ENCODE peak calls at places on chromosomes 5 and 9, in five cellular contexts. I, R, E, Q and G are unnamed samples.
A peak's percentile ranks its signal among the peaks of the same experiment; 100 is the strongest.

GRCh38 chr5:135645336-135645735 is 66.5 kb upstream of the CXCL14 start:
- DNase-seq in Q (no peak), I (no peak), E (no peak), R (no peak), G (no peak)

GRCh38 chr9:69719368-69719767 is 40.4 kb downstream of the PTAR1 start:
- DNase-seq in R (no peak), E (no peak), Q (peak; percentile 50), I (no peak), G (no peak)

GRCh38 chr5:179407191-179408175 is 62.2 kb upstream of the ADAMTS2 start:
- DNase-seq in R (peak; percentile 27), Q (peak; percentile 29), E (no peak), I (no peak), G (no peak)

GRCh38 chr9:122923947-122924346 is 7.4 kb downstream of the ZBTB26 start:
- DNase-seq in E (no peak), Q (no peak), I (no peak), R (no peak), G (no peak)

GRCh38 chr9:18994263-18994916 is 38.6 kb downstream of the SAXO1 start:
- DNase-seq in I (no peak), Q (no peak), R (no peak), E (no peak), G (no peak)

GRCh38 chr5:53262348-53262970 is 152.9 kb upstream of the MOCS2 start:
- DNase-seq in I (no peak), R (no peak), Q (peak; percentile 56), E (no peak), G (no peak)

GRCh38 chr5:677131-678101 is 15.7 kb downstream of the TPPP start:
- DNase-seq in R (no peak), E (no peak), Q (no peak), I (no peak), G (peak; percentile 30)

GRCh38 chr5:6431214-6432195 is 17.2 kb upstream of the UBE2QL1 start:
- DNase-seq in R (no peak), I (no peak), Q (no peak), E (no peak), G (no peak)

GRCh38 chr5:143064207-143064606 is 294.0 kb downstream of the ARHGAP26 start:
- DNase-seq in R (no peak), I (no peak), Q (peak; percentile 54), E (no peak), G (no peak)

GRCh38 chr5:175590471-175590881 is 67.4 kb upstream of the HRH2 start:
- DNase-seq in Q (peak; percentile 92), I (no peak), R (no peak), E (peak; percentile 4), G (no peak)

GRCh38 chr9:15306757-15307522 is at the start of gene TTC39B:
- DNase-seq in Q (peak; percentile 93), E (peak; percentile 95), R (peak; percentile 98), I (peak; percentile 90), G (peak; percentile 97)

GRCh38 chr9:68522126-68522525 is 18.6 kb downstream of the TMEM252 start:
- DNase-seq in E (no peak), I (no peak), R (no peak), Q (no peak), G (no peak)

GRCh38 chr5:76696254-76696653 is 19.7 kb upstream of the F2R start:
- DNase-seq in E (no peak), Q (peak; percentile 43), I (no peak), R (no peak), G (no peak)

GRCh38 chr9:134163374-134164196 is 779 bp downstream of the RNU6ATAC start:
- DNase-seq in I (peak; percentile 36), R (peak; percentile 72), E (peak; percentile 86), Q (no peak), G (peak; percentile 56)

GRCh38 chr5:65030056-65030455 is 261.3 kb downstream of the CWC27 start:
- DNase-seq in Q (no peak), R (no peak), I (no peak), E (peak; percentile 32), G (no peak)

GRCh38 chr5:81393430-81393782 is 528 bp downstream of the ACOT12 start:
- DNase-seq in I (no peak), R (no peak), Q (no peak), E (no peak), G (no peak)

GRCh38 chr9:90967171-90967570 is 165.6 kb downstream of the SYK start:
- DNase-seq in I (no peak), E (no peak), R (no peak), Q (no peak), G (no peak)

GRCh38 chr5:43305948-43306563 is 7.2 kb downstream of the HMGCS1 start:
- DNase-seq in R (no peak), E (peak; percentile 19), Q (peak; percentile 75), I (no peak), G (no peak)

GRCh38 chr9:80131627-80132026 is 559.9 kb downstream of the TLE4 start:
- DNase-seq in E (no peak), Q (no peak), R (no peak), I (no peak), G (no peak)
- H2BK12ac ChIP-seq in E (no peak overlapping the region), Q (no peak overlapping the region), R (no peak overlapping the region), I (no peak overlapping the region), G (no peak overlapping the region)

GRCh38 chr9:100285080-100285479 is 67.7 kb downstream of the TEX10 start:
- DNase-seq in I (no peak), E (no peak), Q (no peak), R (no peak), G (no peak)

GRCh38 chr9:100285601-100286000 is 67.1 kb downstream of the TEX10 start:
- DNase-seq in I (no peak), R (no peak), E (no peak), Q (no peak), G (no peak)

GRCh38 chr9:100286257-100286656 is 66.5 kb downstream of the TEX10 start:
- DNase-seq in I (no peak), E (no peak), Q (no peak), R (no peak), G (no peak)

GRCh38 chr9:100284247-100284646 is 68.5 kb downstream of the TEX10 start:
- DNase-seq in I (no peak), R (no peak), Q (no peak), E (no peak), G (no peak)

DNA sequence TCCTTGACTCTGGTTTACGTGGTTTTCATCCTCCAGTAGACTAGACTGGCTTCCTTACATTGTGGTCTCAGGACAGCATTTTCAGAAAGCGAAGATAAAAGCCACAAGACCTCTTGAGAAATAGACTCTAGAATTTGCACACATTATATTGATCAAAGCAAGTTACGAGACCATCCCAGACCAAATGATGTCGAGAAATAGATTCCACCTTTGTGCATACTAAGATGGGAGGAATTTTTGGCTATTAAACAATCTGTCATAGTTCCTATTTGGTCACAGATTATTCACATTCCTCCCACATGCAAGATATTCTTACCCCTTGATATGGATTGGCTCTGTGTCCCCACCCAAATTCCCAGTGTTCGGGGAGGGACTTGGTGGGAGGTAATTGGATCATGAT is 65.6 kb downstream of the TEX10 start:
- DNase-seq in I (no peak), Q (no peak), R (no peak), E (peak; percentile 52), G (no peak)
- H2BK12ac ChIP-seq in I (no peak overlapping the region), Q (no peak overlapping the region), R (no peak overlapping the region), E (no peak overlapping the region), G (no peak overlapping the region)

GRCh38 chr5:176878906-176879662 is 20.1 kb downstream of the HK3 start:
- DNase-seq in I (no peak), Q (no peak), E (no peak), R (no peak), G (no peak)
- H2BK12ac ChIP-seq in I (no peak overlapping the region), Q (no peak overlapping the region), E (no peak overlapping the region), R (no peak overlapping the region), G (no peak overlapping the region)

DNA sequence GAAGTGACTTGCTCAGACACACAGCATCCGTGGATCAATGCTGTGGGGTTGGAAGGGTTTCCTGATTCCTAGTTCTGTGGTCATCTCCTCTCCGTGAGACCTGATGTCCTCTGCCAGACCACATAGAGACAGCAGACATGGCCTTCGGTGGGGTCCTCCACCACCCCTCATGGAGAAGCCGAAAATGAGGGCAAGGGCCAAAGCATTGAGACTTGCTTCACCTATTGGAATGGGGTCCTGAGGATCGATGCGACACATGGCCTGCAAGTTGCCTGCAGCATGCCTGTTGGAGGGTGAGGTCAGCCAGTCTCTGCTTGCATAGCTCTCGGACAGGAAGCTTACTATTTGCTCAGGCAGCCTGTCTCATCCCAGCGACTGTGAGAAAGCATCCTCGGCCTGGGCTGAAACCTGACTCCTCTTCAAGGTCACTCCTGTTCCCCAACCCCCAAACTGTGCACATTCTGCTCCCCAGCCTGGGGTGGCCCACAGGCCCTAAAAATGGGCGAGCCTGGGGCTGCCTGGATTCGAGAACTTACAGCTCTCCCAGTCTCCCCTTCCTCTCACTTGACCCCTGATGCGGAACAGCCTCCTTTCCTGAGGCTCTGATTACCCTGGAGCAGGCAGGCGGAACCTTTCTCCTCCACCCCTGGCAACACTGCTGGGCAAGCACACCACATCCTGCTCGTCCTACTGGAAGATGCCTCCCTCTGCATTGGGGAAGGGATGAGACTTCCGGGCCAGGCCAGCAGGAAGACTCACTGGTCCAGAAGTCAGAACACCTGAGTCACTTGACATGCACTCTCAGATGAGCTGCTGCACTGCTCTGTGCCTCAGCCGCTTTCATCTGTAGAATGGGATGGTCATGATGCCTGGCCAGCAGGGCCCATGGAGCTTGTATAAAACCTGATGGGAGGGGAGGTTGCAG is 186.9 kb downstream of the RGS3 start:
- DNase-seq in Q (peak; percentile 58), E (no peak), R (no peak), I (no peak), G (peak; percentile 59)
- H2BK12ac ChIP-seq in Q (peak overlapping the region; percentile 3), E (no peak overlapping the region), R (no peak overlapping the region), I (peak overlapping the region; percentile 59), G (no peak overlapping the region)

DNA sequence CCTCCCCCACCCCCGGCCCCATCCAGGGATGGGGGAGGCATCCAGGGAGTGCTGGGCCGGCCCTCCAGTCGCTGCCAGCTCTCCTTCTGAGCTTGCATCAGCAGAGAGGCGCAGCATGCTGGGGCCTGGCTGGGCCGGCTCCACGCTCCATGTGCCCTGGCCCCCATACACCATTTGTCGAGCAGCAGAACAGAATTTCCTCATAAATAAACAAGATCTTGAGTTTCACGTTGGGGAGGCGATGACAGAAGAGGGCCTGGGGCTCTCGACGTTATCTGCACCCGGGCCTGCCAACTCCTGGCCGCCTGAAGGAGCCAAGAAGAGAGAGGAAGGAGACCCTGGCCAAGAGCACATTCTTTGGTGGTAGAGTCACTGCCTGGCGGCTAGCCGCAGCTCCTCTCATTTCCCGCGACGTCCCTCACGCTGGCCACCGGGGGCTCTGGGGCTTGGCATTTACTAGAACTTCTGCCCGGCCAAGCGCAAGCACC is 177.0 kb downstream of the FGF18 start:
- DNase-seq in E (peak; percentile 74), R (peak; percentile 63), I (no peak), Q (peak; percentile 55), G (peak; percentile 68)
- H2BK12ac ChIP-seq in E (no peak overlapping the region), R (no peak overlapping the region), I (no peak overlapping the region), Q (no peak overlapping the region), G (no peak overlapping the region)

GRCh38 chr5:134227259-134227658 is 1.4 kb upstream of the PPP2CA start:
- DNase-seq in Q (peak; percentile 34), E (no peak), I (no peak), R (peak; percentile 58), G (peak; percentile 76)
- H2BK12ac ChIP-seq in Q (no peak overlapping the region), E (no peak overlapping the region), I (no peak overlapping the region), R (peak overlapping the region; percentile 11), G (no peak overlapping the region)

DNA sequence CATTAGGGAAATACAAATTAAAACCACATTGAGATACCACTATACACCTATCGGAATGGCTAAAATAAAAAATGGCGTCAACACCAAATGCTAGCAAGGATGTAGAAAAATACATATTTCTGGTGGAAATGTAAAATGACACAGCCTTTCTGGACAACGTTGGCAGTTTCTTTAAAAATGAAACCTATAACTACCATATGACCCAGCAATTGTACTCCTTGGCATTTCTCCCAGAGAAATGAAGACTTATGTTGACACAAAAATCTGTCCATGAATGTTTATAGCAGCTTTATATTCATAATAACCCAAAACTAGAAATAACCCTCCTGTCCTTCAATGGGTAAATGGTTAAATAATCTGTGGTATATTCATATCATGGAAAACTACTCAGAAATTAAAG is 188.7 kb upstream of the RAD23B start:
- DNase-seq in Q (no peak), I (no peak), E (no peak), R (no peak), G (no peak)
- H2BK12ac ChIP-seq in Q (no peak overlapping the region), I (no peak overlapping the region), E (no peak overlapping the region), R (no peak overlapping the region), G (no peak overlapping the region)